ENCODE peak calls at places on chromosomes 2 and 18, in seven cellular contexts. One of them, this sample, is unnamed.

GRCh38 chr2:88452980-88453582 is 588 bp upstream of the FOXI3 start:
- DNase-seq in DMS79: no peak
- DNase-seq in activated effector memory CD4-positive, alpha-beta T cell treated with anti-CD3 and anti-CD28 coated beads, Interleukin-2, amount 50 U/mL, for 16 hours: no peak
- DNase-seq in stimulated activated naive CD8-positive, alpha-beta T cell treated with anti-CD3 and anti-CD28 coated beads, Interleukin-15, Interleukin-2, amounts not matched to agents 100 U/mL and 50 U/mL, for 24 hours: no peak
- DNase-seq in GM12865: no peak
- DNase-seq in stimulated activated CD4-positive, alpha-beta T cell treated with anti-CD3 and anti-CD28 coated beads, TNF-alpha, amount 100 ng/mL, for 48 hours: no peak
- DNase-seq in fibroblast of the aortic adventitia: peak; percentile 26
- DNase-seq in this sample: no peak

GRCh38 chr18:38241736-38242135 is 676.1 kb upstream of the CELF4 start:
- DNase-seq in stimulated activated CD4-positive, alpha-beta T cell treated with anti-CD3 and anti-CD28 coated beads, TNF-alpha, amount 100 ng/mL, for 48 hours: no peak
- DNase-seq in activated effector memory CD4-positive, alpha-beta T cell treated with anti-CD3 and anti-CD28 coated beads, Interleukin-2, amount 50 U/mL, for 16 hours: no peak
- DNase-seq in GM12865: no peak
- DNase-seq in DMS79: no peak
- DNase-seq in fibroblast of the aortic adventitia: no peak
- DNase-seq in stimulated activated naive CD8-positive, alpha-beta T cell treated with anti-CD3 and anti-CD28 coated beads, Interleukin-15, Interleukin-2, amounts not matched to agents 100 U/mL and 50 U/mL, for 24 hours: no peak
- DNase-seq in this sample: no peak

GRCh38 chr18:46182633-46183401 is 78.6 kb downstream of the HAUS1 start:
- DNase-seq in stimulated activated naive CD8-positive, alpha-beta T cell treated with anti-CD3 and anti-CD28 coated beads, Interleukin-15, Interleukin-2, amounts not matched to agents 100 U/mL and 50 U/mL, for 24 hours: no peak
- DNase-seq in stimulated activated CD4-positive, alpha-beta T cell treated with anti-CD3 and anti-CD28 coated beads, TNF-alpha, amount 100 ng/mL, for 48 hours: no peak
- DNase-seq in DMS79: no peak
- DNase-seq in fibroblast of the aortic adventitia: peak; percentile 65
- DNase-seq in activated effector memory CD4-positive, alpha-beta T cell treated with anti-CD3 and anti-CD28 coated beads, Interleukin-2, amount 50 U/mL, for 16 hours: no peak
- DNase-seq in GM12865: no peak
- DNase-seq in this sample: no peak

GRCh38 chr2:120867290-120868231 is 131.9 kb downstream of the GLI2 start:
- DNase-seq in GM12865: no peak
- DNase-seq in DMS79: no peak
- DNase-seq in fibroblast of the aortic adventitia: peak; percentile 90
- DNase-seq in stimulated activated naive CD8-positive, alpha-beta T cell treated with anti-CD3 and anti-CD28 coated beads, Interleukin-15, Interleukin-2, amounts not matched to agents 100 U/mL and 50 U/mL, for 24 hours: no peak
- DNase-seq in stimulated activated CD4-positive, alpha-beta T cell treated with anti-CD3 and anti-CD28 coated beads, TNF-alpha, amount 100 ng/mL, for 48 hours: no peak
- DNase-seq in activated effector memory CD4-positive, alpha-beta T cell treated with anti-CD3 and anti-CD28 coated beads, Interleukin-2, amount 50 U/mL, for 16 hours: no peak
- DNase-seq in this sample: no peak

GRCh38 chr2:135916232-135916631 is 40.0 kb upstream of the MCM6 start:
- DNase-seq in fibroblast of the aortic adventitia: peak; percentile 67
- DNase-seq in stimulated activated CD4-positive, alpha-beta T cell treated with anti-CD3 and anti-CD28 coated beads, TNF-alpha, amount 100 ng/mL, for 48 hours: no peak
- DNase-seq in stimulated activated naive CD8-positive, alpha-beta T cell treated with anti-CD3 and anti-CD28 coated beads, Interleukin-15, Interleukin-2, amounts not matched to agents 100 U/mL and 50 U/mL, for 24 hours: no peak
- DNase-seq in GM12865: peak; percentile 59
- DNase-seq in activated effector memory CD4-positive, alpha-beta T cell treated with anti-CD3 and anti-CD28 coated beads, Interleukin-2, amount 50 U/mL, for 16 hours: no peak
- DNase-seq in DMS79: peak; percentile 40
- DNase-seq in this sample: no peak

GRCh38 chr2:10266133-10266620 is 36.5 kb upstream of the HPCAL1 start:
- DNase-seq in GM12865: no peak
- DNase-seq in DMS79: no peak
- DNase-seq in fibroblast of the aortic adventitia: peak; percentile 45
- DNase-seq in activated effector memory CD4-positive, alpha-beta T cell treated with anti-CD3 and anti-CD28 coated beads, Interleukin-2, amount 50 U/mL, for 16 hours: peak; percentile 31
- DNase-seq in stimulated activated naive CD8-positive, alpha-beta T cell treated with anti-CD3 and anti-CD28 coated beads, Interleukin-15, Interleukin-2, amounts not matched to agents 100 U/mL and 50 U/mL, for 24 hours: no peak
- DNase-seq in stimulated activated CD4-positive, alpha-beta T cell treated with anti-CD3 and anti-CD28 coated beads, TNF-alpha, amount 100 ng/mL, for 48 hours: no peak
- DNase-seq in this sample: no peak

GRCh38 chr18:77086656-77087390 is 45.8 kb downstream of the MBP start:
- DNase-seq in DMS79: no peak
- DNase-seq in stimulated activated CD4-positive, alpha-beta T cell treated with anti-CD3 and anti-CD28 coated beads, TNF-alpha, amount 100 ng/mL, for 48 hours: no peak
- DNase-seq in activated effector memory CD4-positive, alpha-beta T cell treated with anti-CD3 and anti-CD28 coated beads, Interleukin-2, amount 50 U/mL, for 16 hours: no peak
- DNase-seq in GM12865: no peak
- DNase-seq in stimulated activated naive CD8-positive, alpha-beta T cell treated with anti-CD3 and anti-CD28 coated beads, Interleukin-15, Interleukin-2, amounts not matched to agents 100 U/mL and 50 U/mL, for 24 hours: no peak
- DNase-seq in fibroblast of the aortic adventitia: peak; percentile 68
- DNase-seq in this sample: no peak

GRCh38 chr2:751474-751873 is 74.3 kb upstream of the TMEM18 start:
- DNase-seq in GM12865: no peak
- DNase-seq in activated effector memory CD4-positive, alpha-beta T cell treated with anti-CD3 and anti-CD28 coated beads, Interleukin-2, amount 50 U/mL, for 16 hours: no peak
- DNase-seq in fibroblast of the aortic adventitia: no peak
- DNase-seq in stimulated activated CD4-positive, alpha-beta T cell treated with anti-CD3 and anti-CD28 coated beads, TNF-alpha, amount 100 ng/mL, for 48 hours: no peak
- DNase-seq in stimulated activated naive CD8-positive, alpha-beta T cell treated with anti-CD3 and anti-CD28 coated beads, Interleukin-15, Interleukin-2, amounts not matched to agents 100 U/mL and 50 U/mL, for 24 hours: no peak
- DNase-seq in DMS79: no peak
- DNase-seq in this sample: no peak

GRCh38 chr2:199940373-199940772 is 14.9 kb downstream of the TYW5 start:
- DNase-seq in activated effector memory CD4-positive, alpha-beta T cell treated with anti-CD3 and anti-CD28 coated beads, Interleukin-2, amount 50 U/mL, for 16 hours: no peak
- DNase-seq in GM12865: peak; percentile 8
- DNase-seq in fibroblast of the aortic adventitia: peak; percentile 27
- DNase-seq in stimulated activated CD4-positive, alpha-beta T cell treated with anti-CD3 and anti-CD28 coated beads, TNF-alpha, amount 100 ng/mL, for 48 hours: no peak
- DNase-seq in stimulated activated naive CD8-positive, alpha-beta T cell treated with anti-CD3 and anti-CD28 coated beads, Interleukin-15, Interleukin-2, amounts not matched to agents 100 U/mL and 50 U/mL, for 24 hours: no peak
- DNase-seq in DMS79: no peak
- DNase-seq in this sample: no peak

GRCh38 chr18:37568671-37569070 is 3.1 kb upstream of the CELF4 start:
- DNase-seq in fibroblast of the aortic adventitia: no peak
- DNase-seq in stimulated activated CD4-positive, alpha-beta T cell treated with anti-CD3 and anti-CD28 coated beads, TNF-alpha, amount 100 ng/mL, for 48 hours: no peak
- DNase-seq in DMS79: no peak
- DNase-seq in activated effector memory CD4-positive, alpha-beta T cell treated with anti-CD3 and anti-CD28 coated beads, Interleukin-2, amount 50 U/mL, for 16 hours: no peak
- DNase-seq in stimulated activated naive CD8-positive, alpha-beta T cell treated with anti-CD3 and anti-CD28 coated beads, Interleukin-15, Interleukin-2, amounts not matched to agents 100 U/mL and 50 U/mL, for 24 hours: no peak
- DNase-seq in GM12865: no peak
- DNase-seq in this sample: no peak

GRCh38 chr18:69752737-69753380 is 194.8 kb downstream of the CD226 start:
- DNase-seq in GM12865: no peak
- DNase-seq in activated effector memory CD4-positive, alpha-beta T cell treated with anti-CD3 and anti-CD28 coated beads, Interleukin-2, amount 50 U/mL, for 16 hours: no peak
- DNase-seq in fibroblast of the aortic adventitia: no peak
- DNase-seq in DMS79: no peak
- DNase-seq in stimulated activated CD4-positive, alpha-beta T cell treated with anti-CD3 and anti-CD28 coated beads, TNF-alpha, amount 100 ng/mL, for 48 hours: no peak
- DNase-seq in stimulated activated naive CD8-positive, alpha-beta T cell treated with anti-CD3 and anti-CD28 coated beads, Interleukin-15, Interleukin-2, amounts not matched to agents 100 U/mL and 50 U/mL, for 24 hours: no peak
- DNase-seq in this sample: no peak

GRCh38 chr2:96143231-96143847 is 1.9 kb downstream of the DUSP2 start:
- DNase-seq in fibroblast of the aortic adventitia: no peak
- DNase-seq in activated effector memory CD4-positive, alpha-beta T cell treated with anti-CD3 and anti-CD28 coated beads, Interleukin-2, amount 50 U/mL, for 16 hours: peak; percentile 77
- DNase-seq in GM12865: no peak
- DNase-seq in stimulated activated naive CD8-positive, alpha-beta T cell treated with anti-CD3 and anti-CD28 coated beads, Interleukin-15, Interleukin-2, amounts not matched to agents 100 U/mL and 50 U/mL, for 24 hours: peak; percentile 45
- DNase-seq in DMS79: no peak
- DNase-seq in stimulated activated CD4-positive, alpha-beta T cell treated with anti-CD3 and anti-CD28 coated beads, TNF-alpha, amount 100 ng/mL, for 48 hours: no peak
- DNase-seq in this sample: peak; percentile 59

This sample was measured in activated naive CD4-positive, alpha-beta T cell treated with anti-CD3 and anti-CD28 coated beads for 36 hours.